ENCODE peak calls at places on chromosomes 4 and X, in ten cellular contexts. L is suprapubic skin, N is breast epithelium, M is endothelial cell of umbilical vein, R is stomach, B is upper lobe of left lung, Y is sigmoid colon, W is GM23338, K is GM12892, O is K562. J is an unnamed sample.

GRCh38 chr4:105572296-105572695 is 19.9 kb downstream of the ARHGEF38 start:
- DNase-seq in L (no peak), N (no peak), M (no peak), R (no peak), B (no peak), Y (no peak), W (no peak), K (no peak), O (no peak), J (no peak)

GRCh38 chrX:134792077-134792476 is 133.8 kb upstream of the PLAC1 start:
- DNase-seq in L (no peak), N (no peak), M (no peak), R (no peak), B (no peak), Y (no peak), W (no peak), K (no peak), O (peak), J (no peak)

GRCh38 chrX:30488092-30488491 is 89.5 kb downstream of the TASL start:
- DNase-seq in L (no peak), N (no peak), M (no peak), R (no peak), B (no peak), Y (no peak), W (peak), K (no peak), O (no peak), J (no peak)

GRCh38 chrX:71111851-71112468 is 583 bp upstream of the IL2RG start:
- DNase-seq in L (no peak), N (no peak), M (no peak), R (no peak), B (no peak), Y (no peak), W (no peak), K (no peak), O (no peak), J (no peak)

GRCh38 chrX:104343408-104344129 is 88.8 kb upstream of the ESX1 start:
- DNase-seq in L (no peak), N (no peak), M (peak), R (peak), B (no peak), Y (no peak), W (peak), K (no peak), O (peak), J (no peak)

GRCh38 chrX:130299279-130300009 is 30.7 kb upstream of the ZNF280C start:
- DNase-seq in L (no peak), N (no peak), M (no peak), R (peak), B (peak), Y (no peak), W (peak), K (no peak), O (no peak), J (no peak)

GRCh38 chr4:75251547-75251946 is 262.7 kb downstream of the RCHY1 start:
- DNase-seq in L (no peak), N (no peak), M (no peak), R (no peak), B (no peak), Y (no peak), W (no peak), K (no peak), O (no peak), J (no peak)

GRCh38 chr4:29653221-29653620 is 1066.9 kb upstream of the PCDH7 start:
- DNase-seq in L (no peak), N (no peak), M (no peak), R (no peak), B (no peak), Y (no peak), W (peak), K (no peak), O (no peak), J (no peak)

GRCh38 chr4:158670975-158671664 is 567 bp downstream of the C4orf46 start:
- DNase-seq in L (no peak), N (no peak), M (peak), R (peak), B (peak), Y (peak), W (peak), K (peak), O (peak), J (peak)

GRCh38 chr4:121370729-121371325 is 10.0 kb downstream of the QRFPR start:
- DNase-seq in L (no peak), N (no peak), M (peak), R (peak), B (no peak), Y (no peak), W (peak), K (no peak), O (peak), J (no peak)

GRCh38 chr4:184688447-184688846 is 38.9 kb downstream of the PRIMPOL start:
- DNase-seq in L (no peak), N (no peak), M (peak), R (no peak), B (no peak), Y (no peak), W (peak), K (no peak), O (no peak), J (no peak)

GRCh38 chrX:128518508-128518907 is 466.3 kb upstream of the ACTRT1 start:
- DNase-seq in L (no peak), N (no peak), M (peak), R (no peak), B (no peak), Y (no peak), W (peak), K (no peak), O (no peak), J (no peak)

GRCh38 chrX:123504630-123505270 is 228.1 kb downstream of the THOC2 start:
- DNase-seq in L (no peak), N (no peak), M (no peak), R (no peak), B (no peak), Y (no peak), W (peak), K (no peak), O (no peak), J (no peak)

GRCh38 chr4:120071192-120071795 is 4.6 kb upstream of the MAD2L1 start:
- DNase-seq in L (no peak), N (no peak), M (peak), R (no peak), B (no peak), Y (no peak), W (peak), K (no peak), O (peak), J (no peak)

GRCh38 chrX:56219702-56220101 is 12.5 kb upstream of the KLF8 start:
- DNase-seq in L (no peak), N (no peak), M (peak), R (no peak), B (no peak), Y (no peak), W (peak), K (no peak), O (no peak), J (no peak)

GRCh38 chr4:153655928-153656327 is 28.2 kb upstream of the TLR2 start:
- DNase-seq in L (no peak), N (peak), M (no peak), R (peak), B (no peak), Y (peak), W (no peak), K (no peak), O (no peak), J (no peak)

GRCh38 chr4:144578681-144579080 is 67.3 kb upstream of the HHIP start:
- DNase-seq in L (no peak), N (no peak), M (no peak), R (no peak), B (no peak), Y (no peak), W (no peak), K (no peak), O (no peak), J (no peak)

GRCh38 chrX:108224727-108225455 is 133.3 kb downstream of the ATG4A start:
- DNase-seq in L (no peak), N (no peak), M (peak), R (no peak), B (no peak), Y (no peak), W (peak), K (no peak), O (peak), J (no peak)

GRCh38 chr4:2469192-2469984 is 482 bp downstream of the RNF4 start:
- DNase-seq in L (no peak), N (peak), M (no peak), R (peak), B (peak), Y (no peak), W (peak), K (peak), O (peak), J (peak)

GRCh38 chrX:7828594-7828993 is 14.4 kb upstream of the VCX start:
- DNase-seq in L (no peak), N (no peak), M (no peak), R (no peak), B (no peak), Y (no peak), W (peak), K (no peak), O (no peak), J (no peak)

GRCh38 chr4:84870398-84871163 is 95.9 kb downstream of the WDFY3 start:
- DNase-seq in L (no peak), N (no peak), M (peak), R (no peak), B (no peak), Y (no peak), W (peak), K (no peak), O (no peak), J (no peak)

GRCh38 chrX:54198262-54198661 is 15.2 kb upstream of the FAM120C start:
- DNase-seq in L (no peak), N (no peak), M (no peak), R (no peak), B (no peak), Y (no peak), W (peak), K (no peak), O (no peak), J (no peak)

GRCh38 chr4:188660796-188661195 is 521.6 kb downstream of the TRIML1 start:
- DNase-seq in L (no peak), N (no peak), M (no peak), R (no peak), B (no peak), Y (no peak), W (no peak), K (no peak), O (no peak), J (no peak)

GRCh38 chr4:74632634-74633033 is 161.7 kb downstream of the BTC start:
- DNase-seq in L (no peak), N (no peak), M (peak), R (peak), B (no peak), Y (no peak), W (no peak), K (no peak), O (no peak), J (no peak)

GRCh38 chrX:57155171-57155570 is 18.0 kb upstream of the SPIN2A start:
- DNase-seq in L (no peak), N (no peak), M (no peak), R (no peak), B (no peak), Y (no peak), W (peak), K (no peak), O (no peak), J (no peak)

GRCh38 chr4:178329226-178329872 is 887.1 kb upstream of the AGA start:
- DNase-seq in L (no peak), N (no peak), M (no peak), R (no peak), B (no peak), Y (no peak), W (no peak), K (no peak), O (no peak), J (no peak)

GRCh38 chr4:85170241-85170640 is 203.8 kb upstream of the WDFY3 start:
- DNase-seq in L (no peak), N (no peak), M (no peak), R (no peak), B (no peak), Y (no peak), W (no peak), K (no peak), O (no peak), J (no peak)

GRCh38 chrX:7941390-7942042 is 14.3 kb upstream of the PNPLA4 start:
- DNase-seq in L (no peak), N (no peak), M (peak), R (no peak), B (no peak), Y (no peak), W (peak), K (no peak), O (no peak), J (no peak)

GRCh38 chr4:188778880-188779279 is 639.6 kb downstream of the TRIML1 start:
- DNase-seq in L (no peak), N (no peak), M (no peak), R (no peak), B (no peak), Y (no peak), W (no peak), K (no peak), O (no peak), J (no peak)

GRCh38 chr4:4524364-4524763 is 17.5 kb downstream of the STX18 start:
- DNase-seq in L (no peak), N (no peak), M (no peak), R (no peak), B (no peak), Y (no peak), W (peak), K (peak), O (no peak), J (peak)

GRCh38 chr4:40214038-40214437 is 17.2 kb downstream of the RHOH start:
- DNase-seq in L (no peak), N (no peak), M (no peak), R (no peak), B (no peak), Y (no peak), W (no peak), K (no peak), O (no peak), J (no peak)

GRCh38 chr4:107997794-107998193 is 8.1 kb downstream of the HADH start:
- DNase-seq in L (no peak), N (no peak), M (no peak), R (no peak), B (no peak), Y (no peak), W (no peak), K (no peak), O (no peak), J (no peak)

GRCh38 chr4:3276961-3277360 is 15.9 kb upstream of the RGS12 start:
- DNase-seq in L (peak), N (peak), M (no peak), R (peak), B (no peak), Y (no peak), W (no peak), K (no peak), O (no peak), J (no peak)

GRCh38 chr4:82360298-82361177 is 13.3 kb downstream of the HNRNPD start:
- DNase-seq in L (no peak), N (no peak), M (peak), R (no peak), B (no peak), Y (no peak), W (peak), K (no peak), O (peak), J (no peak)

GRCh38 chrX:106177106-106177981 is 9.2 kb downstream of the PWWP3B start:
- DNase-seq in L (no peak), N (no peak), M (no peak), R (no peak), B (peak), Y (no peak), W (peak), K (no peak), O (peak), J (no peak)

GRCh38 chrX:73214366-73215094 is at the start of gene NAP1L2:
- DNase-seq in L (no peak), N (peak), M (peak), R (no peak), B (peak), Y (peak), W (peak), K (no peak), O (no peak), J (no peak)
- TF ChIP-seq POLR2AphosphoS5 in L (no peak), N (no peak), M (no peak), R (peak), B (no peak), Y (peak), W (peak), K (peak), O (no peak), J (no peak)

GRCh38 chr4:115357767-115358166 is 244.3 kb upstream of the NDST4 start:
- DNase-seq in L (no peak), N (no peak), M (no peak), R (no peak), B (no peak), Y (no peak), W (no peak), K (no peak), O (no peak), J (no peak)
- TF ChIP-seq POLR2AphosphoS5 in L (no peak), N (no peak), M (no peak), R (no peak), B (no peak), Y (no peak), W (no peak), K (no peak), O (no peak), J (no peak)

DNA sequence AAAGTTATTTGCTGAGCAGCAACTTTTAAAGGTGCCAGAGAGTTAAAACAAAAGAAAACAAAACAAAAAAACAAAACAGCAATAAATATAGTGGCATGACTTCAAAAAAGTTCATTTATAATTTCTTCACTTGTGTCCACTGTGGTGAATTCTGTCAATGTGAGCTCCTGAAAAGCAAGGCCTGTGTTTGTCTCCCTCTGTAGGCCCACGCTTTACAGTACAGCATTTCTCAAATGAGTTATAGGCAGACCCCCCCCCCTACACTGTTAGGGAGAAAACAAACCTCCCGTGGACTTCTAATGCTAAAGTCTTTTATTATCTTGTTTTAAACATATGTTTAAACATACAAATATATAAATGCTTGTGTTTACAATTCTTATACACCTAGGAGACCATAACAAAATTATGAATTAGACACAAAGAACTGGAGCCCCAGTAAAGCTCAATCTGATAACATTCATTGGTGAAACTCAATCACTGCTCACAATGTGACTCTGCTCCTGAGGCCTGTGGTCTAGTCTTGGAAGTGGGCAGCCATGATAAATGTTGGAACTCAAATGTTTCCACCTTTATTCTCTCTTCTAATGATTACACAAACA is 47.0 kb upstream of the SCOC start:
- DNase-seq in L (no peak), N (no peak), M (peak), R (no peak), B (no peak), Y (no peak), W (peak), K (no peak), O (peak), J (no peak)
- TF ChIP-seq POLR2AphosphoS5 in L (no peak), N (no peak), M (no peak), R (no peak), B (no peak), Y (no peak), W (no peak), K (no peak), O (no peak), J (no peak)

DNA sequence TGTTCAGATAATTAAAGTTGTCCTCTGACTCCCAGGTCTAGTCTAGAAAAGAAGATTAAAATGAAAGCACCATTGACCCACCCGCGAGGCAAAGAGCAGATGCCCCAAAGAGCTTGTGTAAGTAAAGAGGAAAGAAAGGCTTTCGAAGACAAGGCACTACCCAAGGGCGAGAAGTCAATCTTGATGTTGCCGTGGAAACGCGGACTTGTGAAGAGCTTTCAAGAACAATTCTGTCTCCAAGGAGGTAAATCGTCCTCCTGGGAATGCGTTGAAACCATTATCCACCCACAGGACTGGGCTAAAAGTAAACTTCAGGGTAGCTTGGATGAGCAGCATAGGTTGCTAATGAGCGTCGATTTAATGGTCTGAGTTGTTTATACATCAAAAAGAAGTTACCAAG is 189.3 kb downstream of the DHRSX start:
- DNase-seq in L (no peak), N (no peak), M (no peak), R (no peak), B (no peak), Y (no peak), W (peak), K (no peak), O (no peak), J (no peak)
- TF ChIP-seq POLR2AphosphoS5 in L (no peak), N (no peak), M (no peak), R (no peak), B (no peak), Y (no peak), W (no peak), K (no peak), O (no peak), J (no peak)

GRCh38 chr4:155759372-155760252 is 791 bp downstream of the GUCY1B1 start:
- DNase-seq in L (peak), N (no peak), M (peak), R (peak), B (peak), Y (peak), W (peak), K (no peak), O (peak), J (peak)
- TF ChIP-seq POLR2AphosphoS5 in L (no peak), N (no peak), M (no peak), R (peak), B (peak), Y (no peak), W (no peak), K (no peak), O (no peak), J (no peak)

J was measured in GM12891.